ENCODE peak calls at places on chromosomes 3 and 15, in four cellular contexts. E is iris pigment epithelial cell, V is GM23338, R is M059J. M is an unnamed sample.

GRCh38 chr3:183253364-183253960 is 409 bp downstream of the B3GNT5 start:
- DNase-seq in E (peak), V (no peak), R (peak), M (peak)

GRCh38 chr15:35522061-35522460 is 23.9 kb downstream of the DPH6 start:
- DNase-seq in E (peak), V (peak), R (peak), M (peak)

GRCh38 chr3:108486910-108487309 is 23.5 kb downstream of the MYH15 start:
- DNase-seq in E (peak), V (no peak), R (peak), M (peak)

GRCh38 chr3:171745577-171746319 is 64.5 kb downstream of the PLD1 start:
- DNase-seq in E (no peak), V (no peak), R (no peak), M (no peak)

GRCh38 chr3:55591893-55592292 is 104.8 kb upstream of the WNT5A start:
- DNase-seq in E (peak), V (no peak), R (no peak), M (no peak)

GRCh38 chr15:42736793-42737528 is at the start of gene CDAN1:
- DNase-seq in E (peak), V (peak), R (peak), M (peak)

GRCh38 chr15:39455502-39455991 is 125.3 kb upstream of the THBS1 start:
- DNase-seq in E (peak), V (no peak), R (no peak), M (peak)

GRCh38 chr3:60475096-60475495 is 776.2 kb downstream of the FHIT start:
- DNase-seq in E (no peak), V (no peak), R (no peak), M (no peak)

GRCh38 chr3:125055165-125055912 is 458 bp downstream of the HEG1 start:
- DNase-seq in E (no peak), V (peak), R (no peak), M (no peak)

GRCh38 chr15:48800811-48801460 is 9.9 kb downstream of the CEP152 start:
- DNase-seq in E (peak), V (peak), R (no peak), M (no peak)

GRCh38 chr3:169998668-169999131 is 32.1 kb downstream of the SEC62 start:
- DNase-seq in E (peak), V (no peak), R (peak), M (no peak)

GRCh38 chr3:175956964-175957363 is 1097.8 kb downstream of the NAALADL2 start:
- DNase-seq in E (peak), V (peak), R (peak), M (no peak)

GRCh38 chr3:33791477-33792166 is 6.8 kb upstream of the PDCD6IP start:
- DNase-seq in E (peak), V (no peak), R (peak), M (no peak)

GRCh38 chr3:19576343-19576742 is 357.7 kb downstream of the EFHB start:
- DNase-seq in E (no peak), V (no peak), R (no peak), M (no peak)

GRCh38 chr15:84992157-84992940 is 10.7 kb downstream of the PDE8A start:
- DNase-seq in E (peak), V (no peak), R (peak), M (no peak)

GRCh38 chr3:195897853-195898415 is 10.4 kb downstream of the TNK2 start:
- DNase-seq in E (no peak), V (peak), R (peak), M (no peak)

GRCh38 chr3:81968628-81969027 is 207.2 kb upstream of the GBE1 start:
- DNase-seq in E (no peak), V (peak), R (no peak), M (peak)

GRCh38 chr15:57313134-57313483 is 63.2 kb upstream of the CGNL1 start:
- DNase-seq in E (no peak), V (no peak), R (no peak), M (no peak)

M was measured in cardiac muscle cell.